ENCODE peak calls at places on chromosomes 11 and 22, in ten cellular contexts. One of them, this sample, is unnamed.

GRCh38 chr11:19398772-19399542 is 158.2 kb upstream of the E2F8 start:
- DNase-seq in tibial nerve: peak; percentile 83
- DNase-seq in GM10248: no peak
- DNase-seq in choroid plexus epithelial cell: peak; percentile 97
- DNase-seq in glutamatergic neuron: no peak
- DNase-seq in foreskin melanocyte: no peak
- DNase-seq in T1000: peak; percentile 39
- DNase-seq in activated CD4-positive, alpha-beta T cell treated with anti-CD3 and anti-CD28 coated beads, Interleukin-2, amount 50 U/mL, for 24 hours: no peak
- DNase-seq in stimulated activated CD8-positive, alpha-beta memory T cell treated with anti-CD3 and anti-CD28 coated beads, Interleukin-4, amount 100 ng/mL, for 4 hours: no peak
- DNase-seq in astrocyte of the spinal cord: peak; percentile 72
- DNase-seq in this sample: no peak

GRCh38 chr11:96303067-96303466 is 39.9 kb downstream of the MAML2 start:
- DNase-seq in glutamatergic neuron: no peak
- DNase-seq in choroid plexus epithelial cell: peak; percentile 83
- DNase-seq in foreskin melanocyte: peak; percentile 56
- DNase-seq in tibial nerve: no peak
- DNase-seq in T1000: no peak
- DNase-seq in activated CD4-positive, alpha-beta T cell treated with anti-CD3 and anti-CD28 coated beads, Interleukin-2, amount 50 U/mL, for 24 hours: no peak
- DNase-seq in stimulated activated CD8-positive, alpha-beta memory T cell treated with anti-CD3 and anti-CD28 coated beads, Interleukin-4, amount 100 ng/mL, for 4 hours: no peak
- DNase-seq in GM10248: no peak
- DNase-seq in astrocyte of the spinal cord: peak; percentile 81
- DNase-seq in this sample: no peak

GRCh38 chr11:34261095-34261494 is 96.7 kb downstream of the ABTB2 start:
- DNase-seq in glutamatergic neuron: no peak
- DNase-seq in choroid plexus epithelial cell: no peak
- DNase-seq in GM10248: no peak
- DNase-seq in tibial nerve: no peak
- DNase-seq in T1000: no peak
- DNase-seq in astrocyte of the spinal cord: no peak
- DNase-seq in stimulated activated CD8-positive, alpha-beta memory T cell treated with anti-CD3 and anti-CD28 coated beads, Interleukin-4, amount 100 ng/mL, for 4 hours: no peak
- DNase-seq in foreskin melanocyte: no peak
- DNase-seq in activated CD4-positive, alpha-beta T cell treated with anti-CD3 and anti-CD28 coated beads, Interleukin-2, amount 50 U/mL, for 24 hours: no peak
- DNase-seq in this sample: no peak

GRCh38 chr11:69259072-69259471 is 34.9 kb upstream of the MYEOV start:
- DNase-seq in GM10248: no peak
- DNase-seq in glutamatergic neuron: no peak
- DNase-seq in astrocyte of the spinal cord: no peak
- DNase-seq in T1000: no peak
- DNase-seq in choroid plexus epithelial cell: no peak
- DNase-seq in foreskin melanocyte: no peak
- DNase-seq in tibial nerve: no peak
- DNase-seq in activated CD4-positive, alpha-beta T cell treated with anti-CD3 and anti-CD28 coated beads, Interleukin-2, amount 50 U/mL, for 24 hours: no peak
- DNase-seq in stimulated activated CD8-positive, alpha-beta memory T cell treated with anti-CD3 and anti-CD28 coated beads, Interleukin-4, amount 100 ng/mL, for 4 hours: no peak
- DNase-seq in this sample: no peak

GRCh38 chr11:79744941-79745340 is 304.1 kb upstream of the TENM4 start:
- DNase-seq in GM10248: no peak
- DNase-seq in glutamatergic neuron: no peak
- DNase-seq in foreskin melanocyte: no peak
- DNase-seq in choroid plexus epithelial cell: no peak
- DNase-seq in astrocyte of the spinal cord: no peak
- DNase-seq in stimulated activated CD8-positive, alpha-beta memory T cell treated with anti-CD3 and anti-CD28 coated beads, Interleukin-4, amount 100 ng/mL, for 4 hours: no peak
- DNase-seq in T1000: no peak
- DNase-seq in activated CD4-positive, alpha-beta T cell treated with anti-CD3 and anti-CD28 coated beads, Interleukin-2, amount 50 U/mL, for 24 hours: no peak
- DNase-seq in tibial nerve: no peak
- DNase-seq in this sample: no peak

GRCh38 chr11:45756384-45757010 is 48.5 kb upstream of the SLC35C1 start:
- DNase-seq in glutamatergic neuron: no peak
- DNase-seq in stimulated activated CD8-positive, alpha-beta memory T cell treated with anti-CD3 and anti-CD28 coated beads, Interleukin-4, amount 100 ng/mL, for 4 hours: no peak
- DNase-seq in GM10248: no peak
- DNase-seq in T1000: no peak
- DNase-seq in foreskin melanocyte: no peak
- DNase-seq in choroid plexus epithelial cell: no peak
- DNase-seq in astrocyte of the spinal cord: no peak
- DNase-seq in tibial nerve: no peak
- DNase-seq in activated CD4-positive, alpha-beta T cell treated with anti-CD3 and anti-CD28 coated beads, Interleukin-2, amount 50 U/mL, for 24 hours: no peak
- DNase-seq in this sample: no peak

GRCh38 chr11:12117200-12117995 is 7.0 kb downstream of the MICAL2 start:
- DNase-seq in glutamatergic neuron: no peak
- DNase-seq in stimulated activated CD8-positive, alpha-beta memory T cell treated with anti-CD3 and anti-CD28 coated beads, Interleukin-4, amount 100 ng/mL, for 4 hours: no peak
- DNase-seq in choroid plexus epithelial cell: peak; percentile 61
- DNase-seq in astrocyte of the spinal cord: no peak
- DNase-seq in tibial nerve: no peak
- DNase-seq in foreskin melanocyte: no peak
- DNase-seq in GM10248: no peak
- DNase-seq in activated CD4-positive, alpha-beta T cell treated with anti-CD3 and anti-CD28 coated beads, Interleukin-2, amount 50 U/mL, for 24 hours: no peak
- DNase-seq in T1000: no peak
- DNase-seq in this sample: no peak

GRCh38 chr11:107044503-107044902 is 26.2 kb upstream of the GUCY1A2 start:
- DNase-seq in GM10248: no peak
- DNase-seq in stimulated activated CD8-positive, alpha-beta memory T cell treated with anti-CD3 and anti-CD28 coated beads, Interleukin-4, amount 100 ng/mL, for 4 hours: no peak
- DNase-seq in foreskin melanocyte: no peak
- DNase-seq in glutamatergic neuron: no peak
- DNase-seq in astrocyte of the spinal cord: peak; percentile 41
- DNase-seq in T1000: no peak
- DNase-seq in tibial nerve: no peak
- DNase-seq in choroid plexus epithelial cell: peak; percentile 41
- DNase-seq in activated CD4-positive, alpha-beta T cell treated with anti-CD3 and anti-CD28 coated beads, Interleukin-2, amount 50 U/mL, for 24 hours: no peak
- DNase-seq in this sample: no peak

GRCh38 chr22:42820075-42820763 is 36.9 kb downstream of the ARFGAP3 start:
- DNase-seq in choroid plexus epithelial cell: peak; percentile 84
- DNase-seq in tibial nerve: no peak
- DNase-seq in astrocyte of the spinal cord: peak; percentile 78
- DNase-seq in activated CD4-positive, alpha-beta T cell treated with anti-CD3 and anti-CD28 coated beads, Interleukin-2, amount 50 U/mL, for 24 hours: no peak
- DNase-seq in foreskin melanocyte: no peak
- DNase-seq in glutamatergic neuron: no peak
- DNase-seq in GM10248: no peak
- DNase-seq in T1000: no peak
- DNase-seq in stimulated activated CD8-positive, alpha-beta memory T cell treated with anti-CD3 and anti-CD28 coated beads, Interleukin-4, amount 100 ng/mL, for 4 hours: no peak
- DNase-seq in this sample: no peak

GRCh38 chr22:37254206-37254866 is 10.3 kb upstream of the RAC2 start:
- DNase-seq in GM10248: no peak
- DNase-seq in T1000: no peak
- DNase-seq in stimulated activated CD8-positive, alpha-beta memory T cell treated with anti-CD3 and anti-CD28 coated beads, Interleukin-4, amount 100 ng/mL, for 4 hours: no peak
- DNase-seq in choroid plexus epithelial cell: peak; percentile 85
- DNase-seq in activated CD4-positive, alpha-beta T cell treated with anti-CD3 and anti-CD28 coated beads, Interleukin-2, amount 50 U/mL, for 24 hours: no peak
- DNase-seq in glutamatergic neuron: no peak
- DNase-seq in astrocyte of the spinal cord: peak; percentile 73
- DNase-seq in foreskin melanocyte: no peak
- DNase-seq in tibial nerve: no peak
- DNase-seq in this sample: no peak

GRCh38 chr22:28484662-28485061 is 195.0 kb downstream of the TTC28 start:
- DNase-seq in foreskin melanocyte: no peak
- DNase-seq in astrocyte of the spinal cord: no peak
- DNase-seq in stimulated activated CD8-positive, alpha-beta memory T cell treated with anti-CD3 and anti-CD28 coated beads, Interleukin-4, amount 100 ng/mL, for 4 hours: no peak
- DNase-seq in T1000: no peak
- DNase-seq in choroid plexus epithelial cell: no peak
- DNase-seq in glutamatergic neuron: no peak
- DNase-seq in GM10248: no peak
- DNase-seq in tibial nerve: no peak
- DNase-seq in activated CD4-positive, alpha-beta T cell treated with anti-CD3 and anti-CD28 coated beads, Interleukin-2, amount 50 U/mL, for 24 hours: no peak
- DNase-seq in this sample: no peak

GRCh38 chr22:19597399-19597735 is 73.2 kb upstream of the CLDN5 start:
- DNase-seq in foreskin melanocyte: peak; percentile 49
- DNase-seq in stimulated activated CD8-positive, alpha-beta memory T cell treated with anti-CD3 and anti-CD28 coated beads, Interleukin-4, amount 100 ng/mL, for 4 hours: no peak
- DNase-seq in choroid plexus epithelial cell: no peak
- DNase-seq in activated CD4-positive, alpha-beta T cell treated with anti-CD3 and anti-CD28 coated beads, Interleukin-2, amount 50 U/mL, for 24 hours: no peak
- DNase-seq in T1000: no peak
- DNase-seq in astrocyte of the spinal cord: no peak
- DNase-seq in tibial nerve: no peak
- DNase-seq in GM10248: no peak
- DNase-seq in glutamatergic neuron: no peak
- DNase-seq in this sample: no peak

GRCh38 chr22:48742556-48743343 is 1084.9 kb downstream of the BRD1 start:
- DNase-seq in GM10248: no peak
- DNase-seq in activated CD4-positive, alpha-beta T cell treated with anti-CD3 and anti-CD28 coated beads, Interleukin-2, amount 50 U/mL, for 24 hours: no peak
- DNase-seq in glutamatergic neuron: no peak
- DNase-seq in choroid plexus epithelial cell: no peak
- DNase-seq in tibial nerve: no peak
- DNase-seq in stimulated activated CD8-positive, alpha-beta memory T cell treated with anti-CD3 and anti-CD28 coated beads, Interleukin-4, amount 100 ng/mL, for 4 hours: no peak
- DNase-seq in foreskin melanocyte: no peak
- DNase-seq in T1000: no peak
- DNase-seq in astrocyte of the spinal cord: no peak
- DNase-seq in this sample: no peak

GRCh38 chr22:27401321-27401720 is 400.2 kb downstream of the MN1 start:
- DNase-seq in activated CD4-positive, alpha-beta T cell treated with anti-CD3 and anti-CD28 coated beads, Interleukin-2, amount 50 U/mL, for 24 hours: no peak
- DNase-seq in choroid plexus epithelial cell: no peak
- DNase-seq in astrocyte of the spinal cord: no peak
- DNase-seq in GM10248: no peak
- DNase-seq in T1000: no peak
- DNase-seq in glutamatergic neuron: no peak
- DNase-seq in foreskin melanocyte: no peak
- DNase-seq in stimulated activated CD8-positive, alpha-beta memory T cell treated with anti-CD3 and anti-CD28 coated beads, Interleukin-4, amount 100 ng/mL, for 4 hours: no peak
- DNase-seq in tibial nerve: no peak
- DNase-seq in this sample: no peak

GRCh38 chr11:124863137-124863825 is 2.0 kb upstream of the ROBO3 start:
- DNase-seq in astrocyte of the spinal cord: peak; percentile 8
- DNase-seq in activated CD4-positive, alpha-beta T cell treated with anti-CD3 and anti-CD28 coated beads, Interleukin-2, amount 50 U/mL, for 24 hours: no peak
- DNase-seq in glutamatergic neuron: peak; percentile 49
- DNase-seq in foreskin melanocyte: no peak
- DNase-seq in T1000: no peak
- DNase-seq in tibial nerve: peak; percentile 37
- DNase-seq in GM10248: no peak
- DNase-seq in stimulated activated CD8-positive, alpha-beta memory T cell treated with anti-CD3 and anti-CD28 coated beads, Interleukin-4, amount 100 ng/mL, for 4 hours: no peak
- DNase-seq in choroid plexus epithelial cell: peak; percentile 40
- DNase-seq in this sample: no peak

GRCh38 chr11:1603629-1604028 is 4.6 kb downstream of the KRTAP5-3 start:
- DNase-seq in foreskin melanocyte: no peak
- DNase-seq in GM10248: no peak
- DNase-seq in activated CD4-positive, alpha-beta T cell treated with anti-CD3 and anti-CD28 coated beads, Interleukin-2, amount 50 U/mL, for 24 hours: no peak
- DNase-seq in stimulated activated CD8-positive, alpha-beta memory T cell treated with anti-CD3 and anti-CD28 coated beads, Interleukin-4, amount 100 ng/mL, for 4 hours: no peak
- DNase-seq in astrocyte of the spinal cord: no peak
- DNase-seq in tibial nerve: no peak
- DNase-seq in T1000: no peak
- DNase-seq in choroid plexus epithelial cell: no peak
- DNase-seq in glutamatergic neuron: no peak
- DNase-seq in this sample: no peak

GRCh38 chr22:37017356-37017755 is 1.9 kb downstream of the TST start:
- DNase-seq in foreskin melanocyte: no peak
- DNase-seq in choroid plexus epithelial cell: no peak
- DNase-seq in GM10248: no peak
- DNase-seq in tibial nerve: no peak
- DNase-seq in activated CD4-positive, alpha-beta T cell treated with anti-CD3 and anti-CD28 coated beads, Interleukin-2, amount 50 U/mL, for 24 hours: no peak
- DNase-seq in glutamatergic neuron: no peak
- DNase-seq in T1000: no peak
- DNase-seq in stimulated activated CD8-positive, alpha-beta memory T cell treated with anti-CD3 and anti-CD28 coated beads, Interleukin-4, amount 100 ng/mL, for 4 hours: no peak
- DNase-seq in astrocyte of the spinal cord: no peak
- DNase-seq in this sample: no peak

GRCh38 chr11:101721270-101721669 is 137.5 kb upstream of the TRPC6 start:
- DNase-seq in activated CD4-positive, alpha-beta T cell treated with anti-CD3 and anti-CD28 coated beads, Interleukin-2, amount 50 U/mL, for 24 hours: no peak
- DNase-seq in tibial nerve: no peak
- DNase-seq in astrocyte of the spinal cord: no peak
- DNase-seq in T1000: no peak
- DNase-seq in GM10248: no peak
- DNase-seq in glutamatergic neuron: no peak
- DNase-seq in stimulated activated CD8-positive, alpha-beta memory T cell treated with anti-CD3 and anti-CD28 coated beads, Interleukin-4, amount 100 ng/mL, for 4 hours: no peak
- DNase-seq in choroid plexus epithelial cell: no peak
- DNase-seq in foreskin melanocyte: no peak
- DNase-seq in this sample: no peak